ENCODE peak calls at places on chromosome 15, in nine cellular contexts. L is CD4-positive, alpha-beta memory T cell; K is endothelial cell of umbilical vein; W is ovary; E is right atrium auricular region; G is fibroblast of mammary gland; A is COLO829; D is GM19239; X is GM20000. R is an unnamed sample.

GRCh38 chr15:61275901-61276300 is 46.8 kb upstream of the RORA start:
- DNase-seq in L (no peak), K (no peak), W (no peak), E (no peak), G (no peak), A (no peak), D (no peak), X (no peak), R (no peak)

GRCh38 chr15:66777596-66778313 is 75.7 kb downstream of the SMAD6 start:
- DNase-seq in L (no peak), K (no peak), W (no peak), E (no peak), G (no peak), A (no peak), D (no peak), X (no peak), R (no peak)

GRCh38 chr15:67774626-67775025 is 50.7 kb upstream of the SKOR1 start:
- DNase-seq in L (no peak), K (no peak), W (no peak), E (no peak), G (no peak), A (no peak), D (no peak), X (no peak), R (no peak)

GRCh38 chr15:73781038-73781925 is 28.1 kb upstream of the INSYN1 start:
- DNase-seq in L (no peak), K (no peak), W (no peak), E (no peak), G (peak), A (no peak), D (no peak), X (no peak), R (no peak)

GRCh38 chr15:96851613-96852012 is 521.1 kb downstream of the NR2F2 start:
- DNase-seq in L (no peak), K (peak), W (no peak), E (no peak), G (peak), A (peak), D (no peak), X (no peak), R (no peak)

GRCh38 chr15:72166716-72167417 is 30.7 kb downstream of the GRAMD2A start:
- DNase-seq in L (no peak), K (no peak), W (no peak), E (no peak), G (no peak), A (no peak), D (no peak), X (no peak), R (no peak)

GRCh38 chr15:99493461-99493860 is 72.3 kb upstream of the MEF2A start:
- DNase-seq in L (no peak), K (no peak), W (no peak), E (no peak), G (no peak), A (no peak), D (no peak), X (no peak), R (no peak)

GRCh38 chr15:34610388-34610787 is 26.9 kb upstream of the GOLGA8B start:
- DNase-seq in L (no peak), K (peak), W (no peak), E (no peak), G (peak), A (no peak), D (no peak), X (no peak), R (peak)

GRCh38 chr15:98513428-98513991 is 134.8 kb upstream of the IGF1R start:
- DNase-seq in L (no peak), K (no peak), W (no peak), E (no peak), G (no peak), A (no peak), D (no peak), X (no peak), R (no peak)

R was measured in Jurkat, Clone E6-1.